ENCODE peak calls at places on chromosomes 4 and X, in eight cellular contexts. M is PC-3, A is NCI-H1092, X is Right ventricle myocardium superior, U is fibroblast of mammary gland, T is foreskin fibroblast, Y is GM03348, C is HT1080. F is an unnamed sample.

GRCh38 chrX:6941041-6941440 is 206.5 kb upstream of the STS start:
- DNase-seq in C (peak), T (peak), X (no peak), U (peak), M (no peak), A (no peak), Y (no peak), F (no peak)

GRCh38 chrX:49230500-49231232 is 2.5 kb downstream of the CACNA1F start:
- DNase-seq in U (peak), A (no peak), T (no peak), M (no peak), C (no peak), Y (peak), X (peak), F (peak)

GRCh38 chrX:10450959-10451355 is 169.4 kb downstream of the MID1 start:
- DNase-seq in X (no peak), U (peak), A (no peak), T (peak), C (no peak), Y (peak), M (no peak), F (no peak)

GRCh38 chr4:2290974-2291704 is 29.2 kb upstream of the MXD4 start:
- DNase-seq in T (no peak), M (no peak), A (no peak), X (peak), Y (no peak), C (no peak), U (no peak), F (peak)

GRCh38 chrX:129634541-129634940 is 20.2 kb downstream of the APLN start:
- DNase-seq in T (no peak), U (no peak), Y (no peak), A (no peak), C (no peak), X (no peak), M (no peak), F (no peak)

GRCh38 chr4:83961575-83961974 is 425.7 kb downstream of the GPAT3 start:
- DNase-seq in M (peak), U (peak), A (no peak), T (no peak), Y (peak), X (no peak), C (peak), F (no peak)

GRCh38 chr4:164949448-164950118 is 27.9 kb downstream of the TRIM61 start:
- DNase-seq in M (no peak), X (no peak), C (no peak), Y (no peak), U (peak), A (no peak), T (no peak), F (no peak)

GRCh38 chr4:183288955-183289354 is 31.1 kb downstream of the CLDN22 start:
- DNase-seq in Y (no peak), M (peak), T (no peak), U (no peak), C (no peak), X (no peak), A (no peak), F (no peak)

GRCh38 chr4:107050525-107051135 is 14.5 kb upstream of the DKK2 start:
- DNase-seq in A (no peak), X (no peak), C (peak), T (no peak), M (peak), Y (peak), U (peak), F (no peak)

GRCh38 chr4:166902941-166903340 is 331.4 kb downstream of the SPOCK3 start:
- DNase-seq in M (no peak), T (no peak), Y (no peak), X (no peak), A (no peak), U (no peak), C (no peak), F (no peak)

GRCh38 chr4:13656569-13656988 is 29.1 kb upstream of the BOD1L1 start:
- DNase-seq in M (peak), A (peak), Y (peak), U (peak), T (peak), C (peak), X (peak), F (peak)

GRCh38 chrX:24178441-24178840 is 28.9 kb downstream of the ZFX start:
- DNase-seq in T (no peak), Y (no peak), X (no peak), C (no peak), A (no peak), U (no peak), M (no peak), F (no peak)

GRCh38 chr4:149911995-149912394 is 96.4 kb upstream of the IQCM start:
- DNase-seq in A (no peak), T (no peak), Y (no peak), C (no peak), X (no peak), M (no peak), U (no peak), F (no peak)

GRCh38 chr4:77036206-77036605 is 39.6 kb downstream of the CCNI start:
- DNase-seq in U (peak), A (no peak), T (peak), Y (peak), C (no peak), X (no peak), M (no peak), F (no peak)

GRCh38 chrX:1355131-1355799 is 18.7 kb downstream of the IL3RA start:
- DNase-seq in U (no peak), A (no peak), C (no peak), Y (no peak), X (no peak), T (no peak), M (no peak), F (no peak)

GRCh38 chr4:1570291-1571164 is 113.6 kb downstream of the FAM53A start:
- DNase-seq in T (no peak), X (peak), U (no peak), A (no peak), Y (no peak), M (no peak), C (no peak), F (no peak)

GRCh38 chrX:39714471-39714870 is 383.3 kb downstream of the BCOR start:
- DNase-seq in X (no peak), A (no peak), Y (no peak), C (no peak), M (no peak), T (no peak), U (no peak), F (no peak)

GRCh38 chr4:128812360-128812958 is 3.0 kb downstream of the JADE1 start:
- DNase-seq in U (peak), M (peak), C (peak), A (peak), Y (peak), X (no peak), T (peak), F (peak)

GRCh38 chr4:82851902-82852750 is 38.8 kb downstream of the SEC31A start:
- DNase-seq in T (peak), X (no peak), A (no peak), Y (peak), C (peak), M (peak), U (peak), F (peak)

GRCh38 chrX:133448512-133449076 is 33.3 kb upstream of the GPC4 start:
- DNase-seq in C (no peak), Y (peak), M (no peak), T (no peak), X (no peak), U (no peak), A (no peak), F (no peak)

GRCh38 chrX:46757593-46757992 is 1.3 kb downstream of the SLC9A7 start:
- DNase-seq in U (peak), Y (no peak), X (no peak), T (peak), C (peak), A (no peak), M (peak), F (peak)

GRCh38 chrX:129772796-129773431 is 6.8 kb upstream of the SASH3 start:
- DNase-seq in A (no peak), M (no peak), U (no peak), T (no peak), C (no peak), Y (no peak), X (peak), F (peak)

GRCh38 chr4:115678425-115678941 is 565.1 kb upstream of the NDST4 start:
- DNase-seq in Y (no peak), T (no peak), M (no peak), U (no peak), X (no peak), A (no peak), C (no peak), F (no peak)

GRCh38 chr4:24003926-24004325 is 114.1 kb upstream of the PPARGC1A start:
- DNase-seq in U (peak), Y (no peak), X (no peak), T (peak), M (no peak), A (no peak), C (no peak), F (no peak)

GRCh38 chr4:38804654-38805295 is at the start of gene TLR1:
- DNase-seq in M (peak), A (no peak), X (no peak), Y (peak), C (peak), U (peak), T (peak), F (peak)